ENCODE peak calls at places on chromosomes 2 and 18, in four cellular contexts. I, S, E and R are unnamed samples.

GRCh38 chr18:37564796-37565137 is 831 bp downstream of the CELF4 start:
- DNase-seq in E (peak), I (peak), S (no peak), R (peak)

GRCh38 chr2:230640540-230641011 is 72.1 kb upstream of the CAB39 start:
- DNase-seq in S (no peak), I (peak), E (no peak), R (peak)

GRCh38 chr2:9618410-9618809 is 12.4 kb downstream of the YWHAQ start:
- DNase-seq in E (no peak), S (no peak), I (no peak), R (no peak)

GRCh38 chr2:134140251-134140661 is 113.6 kb upstream of the MGAT5 start:
- DNase-seq in I (no peak), S (no peak), E (no peak), R (no peak)

GRCh38 chr18:2716394-2717326 is 61.1 kb downstream of the SMCHD1 start:
- DNase-seq in I (no peak), S (no peak), E (no peak), R (no peak)

GRCh38 chr2:112807233-112807807 is 23.0 kb upstream of the IL1A start:
- DNase-seq in S (no peak), E (peak), I (no peak), R (no peak)

GRCh38 chr2:12169060-12169406 is 422.6 kb downstream of the LPIN1 start:
- DNase-seq in S (no peak), E (no peak), I (no peak), R (peak)

GRCh38 chr2:36572054-36572751 is 25.8 kb downstream of the FEZ2 start:
- DNase-seq in E (no peak), S (no peak), I (no peak), R (no peak)

GRCh38 chr18:50662177-50662576 is 102.3 kb downstream of the MAPK4 start:
- DNase-seq in S (peak), I (peak), E (peak), R (peak)

GRCh38 chr18:50454379-50455005 is 79.6 kb downstream of the SKA1 start:
- DNase-seq in I (no peak), E (no peak), S (no peak), R (no peak)

GRCh38 chr2:16284941-16285625 is 344.7 kb downstream of the MYCN start:
- DNase-seq in I (no peak), E (no peak), S (no peak), R (no peak)

GRCh38 chr2:54194761-54195750 is 61.0 kb downstream of the TSPYL6 start:
- DNase-seq in I (no peak), E (no peak), S (no peak), R (no peak)

GRCh38 chr2:234974501-234975385 is 22.9 kb downstream of the SH3BP4 start:
- DNase-seq in S (no peak), E (no peak), I (no peak), R (peak)

GRCh38 chr2:54594048-54594447 is 129.4 kb upstream of the EML6 start:
- DNase-seq in I (no peak), S (no peak), E (no peak), R (no peak)

GRCh38 chr18:22439447-22439846 is 21.7 kb upstream of the CTAGE1 start:
- DNase-seq in E (no peak), S (no peak), I (no peak), R (peak)

GRCh38 chr18:73043231-73044000 is 175.6 kb upstream of the NETO1 start:
- DNase-seq in E (no peak), I (no peak), S (no peak), R (no peak)

GRCh38 chr18:72584787-72585186 is 40.6 kb upstream of the CBLN2 start:
- DNase-seq in I (no peak), S (no peak), E (no peak), R (no peak)

GRCh38 chr2:17580319-17580715 is 39.8 kb downstream of the VSNL1 start:
- DNase-seq in S (no peak), E (no peak), I (no peak), R (no peak)

GRCh38 chr2:18988557-18989232 is 369.7 kb downstream of the OSR1 start:
- DNase-seq in E (no peak), I (no peak), S (no peak), R (peak)

GRCh38 chr2:100646039-100646438 is 83.2 kb downstream of the PDCL3 start:
- DNase-seq in I (no peak), E (no peak), S (no peak), R (no peak)

GRCh38 chr2:127154985-127155650 is 48.2 kb upstream of the BIN1 start:
- DNase-seq in S (no peak), I (no peak), E (no peak), R (peak)

GRCh38 chr2:30732876-30733275 is 74.4 kb downstream of the CAPN13 start:
- DNase-seq in S (no peak), I (no peak), E (no peak), R (no peak)

GRCh38 chr2:70994055-70994444 is 623 bp downstream of the TEX261 start:
- DNase-seq in E (no peak), I (no peak), S (no peak), R (peak)

GRCh38 chr2:234536218-234536989 is 39.5 kb upstream of the ARL4C start:
- DNase-seq in E (no peak), I (no peak), S (no peak), R (no peak)

GRCh38 chr2:28134262-28134812 is 243.8 kb downstream of the BABAM2 start:
- DNase-seq in E (no peak), I (peak), S (no peak), R (no peak)

GRCh38 chr2:70646429-70646828 is 92.8 kb upstream of the TGFA start:
- DNase-seq in I (no peak), S (no peak), E (no peak), R (no peak)

GRCh38 chr2:179266271-179266670 is 1.6 kb upstream of the SESTD1 start:
- DNase-seq in I (no peak), S (no peak), E (no peak), R (no peak)

GRCh38 chr2:205748660-205749059 is 66.4 kb downstream of the NRP2 start:
- DNase-seq in S (peak), E (no peak), I (peak), R (peak)

GRCh38 chr18:28127763-28128737 is 48.9 kb downstream of the CDH2 start:
- DNase-seq in S (peak), I (peak), E (no peak), R (peak)

GRCh38 chr2:3423492-3424170 is 44.1 kb downstream of the TRAPPC12 start:
- DNase-seq in E (peak), S (peak), I (peak), R (peak)

GRCh38 chr2:237556773-237557632 is 9.4 kb upstream of the PRLH start:
- DNase-seq in E (no peak), S (no peak), I (no peak), R (peak)

GRCh38 chr2:74481961-74482800 is 617 bp downstream of the CCDC142 start:
- DNase-seq in E (peak), S (no peak), I (no peak), R (no peak)

GRCh38 chr2:237858294-237859081 is 935 bp upstream of the RAMP1 start:
- DNase-seq in I (peak), E (peak), S (peak), R (peak)

GRCh38 chr18:63138469-63139340 is 180.9 kb downstream of the BCL2 start:
- DNase-seq in I (no peak), S (no peak), E (no peak), R (no peak)

GRCh38 chr2:9657731-9658130 is 26.9 kb upstream of the YWHAQ start:
- DNase-seq in E (no peak), S (no peak), I (peak), R (no peak)

DNA sequence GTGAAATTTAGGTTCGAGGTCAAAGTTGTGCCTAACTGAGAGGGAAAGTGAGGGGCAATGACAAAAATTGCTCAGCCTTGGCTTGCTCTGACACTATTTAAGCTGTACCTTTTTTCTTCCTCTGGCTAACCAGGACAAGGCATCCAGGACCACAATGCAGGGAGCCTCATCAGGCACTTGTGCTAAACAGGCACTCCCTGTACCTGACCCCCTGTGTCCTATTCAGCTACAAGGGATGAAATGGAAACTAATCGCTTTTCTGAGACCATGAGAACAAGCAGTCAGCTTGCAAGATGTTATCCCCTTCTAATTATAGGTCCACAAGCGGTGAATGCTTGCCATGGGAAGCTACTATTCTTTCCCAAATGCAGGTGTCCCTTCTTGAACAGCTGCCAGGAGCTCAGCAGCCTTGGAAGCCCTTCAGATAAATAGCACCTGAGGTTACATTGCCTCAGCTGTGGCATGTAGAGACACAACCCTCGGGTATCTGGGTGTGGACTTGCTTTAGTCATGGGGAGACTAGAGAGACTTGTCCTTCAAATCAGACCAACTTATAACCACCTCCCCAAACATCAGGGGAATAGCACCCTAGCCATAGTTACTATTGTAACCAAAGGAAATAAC is 19.1 kb upstream of the ITGA6 start:
- DNase-seq in E (no peak), S (no peak), I (no peak), R (no peak)
- TF ChIP-seq MAZ in E (no peak), S (no peak), I (no peak), R (no peak)

DNA sequence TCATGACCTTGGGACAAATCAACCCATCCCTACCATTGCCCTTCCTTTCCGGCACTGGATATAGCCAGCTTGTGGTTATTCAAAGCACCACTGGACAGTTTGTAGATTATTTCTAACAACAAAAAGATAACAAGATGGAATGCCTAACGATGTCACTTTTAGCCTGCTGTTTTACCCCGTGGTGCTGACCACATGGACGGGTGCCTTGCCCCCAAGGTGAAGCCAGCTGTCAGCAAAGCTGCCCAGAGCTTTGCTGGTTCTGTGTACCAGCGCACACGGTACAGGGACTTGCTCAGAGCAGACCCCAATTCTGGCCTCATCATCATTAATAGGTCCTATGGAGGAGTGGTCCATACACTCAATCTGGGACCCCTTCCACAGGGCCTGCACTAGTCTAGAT is 118.2 kb downstream of the MTCL1 start:
- DNase-seq in I (no peak), E (no peak), S (no peak), R (no peak)
- TF ChIP-seq MAZ in I (no peak), E (no peak), S (no peak), R (no peak)

GRCh38 chr2:233037078-233037477 is 4.6 kb downstream of the NEU2 start:
- DNase-seq in S (no peak), I (no peak), E (no peak), R (peak)
- TF ChIP-seq MAZ in S (no peak), I (no peak), E (no peak), R (no peak)

GRCh38 chr2:97714084-97714949 is 941 bp downstream of the ZAP70 start:
- DNase-seq in I (no peak), S (no peak), E (no peak), R (no peak)
- TF ChIP-seq MAZ in I (no peak), S (no peak), E (no peak), R (no peak)

GRCh38 chr2:47014564-47015051 is 99.0 kb upstream of the MCFD2 start:
- DNase-seq in S (no peak), E (no peak), I (no peak), R (no peak)
- TF ChIP-seq MAZ in S (no peak), E (no peak), I (no peak), R (no peak)

GRCh38 chr2:202831241-202831997 is 40.1 kb downstream of the ICA1L start:
- DNase-seq in S (peak), E (peak), I (peak), R (peak)
- TF ChIP-seq MAZ in S (no peak), E (no peak), I (no peak), R (no peak)